ENCODE peak calls at places on chromosomes 5 and 9, in five cellular contexts. P is DMS79 treated with DMSO at 0.1 percent for 48 hours, M is body of pancreas, K is anterior cingulate cortex, A is AG04450. B is an unnamed sample.

GRCh38 chr9:130265431-130266235 is at the start of gene HMCN2:
- DNase-seq in P (peak; percentile 43), A (no peak), K (no peak), M (no peak), B (peak; percentile 87)

GRCh38 chr9:87071473-87071872 is 124.2 kb upstream of the GAS1 start:
- DNase-seq in P (no peak), M (no peak), A (no peak), K (no peak), B (no peak)

GRCh38 chr5:1304059-1304458 is 9.2 kb upstream of the TERT start:
- DNase-seq in P (no peak), A (no peak), M (no peak), K (no peak), B (no peak)

GRCh38 chr9:91954841-91955471 is 4.9 kb upstream of the ROR2 start:
- DNase-seq in M (peak; percentile 60), A (peak; percentile 68), K (no peak), P (no peak), B (peak; percentile 71)

GRCh38 chr9:70625078-70625477 is 210.6 kb upstream of the KLF9 start:
- DNase-seq in A (no peak), P (no peak), K (no peak), M (no peak), B (peak; percentile 26)

GRCh38 chr9:99092643-99093491 is 12.0 kb upstream of the TGFBR1 start:
- DNase-seq in M (no peak), A (no peak), K (no peak), P (no peak), B (no peak)

GRCh38 chr5:135829179-135829578 is 5.3 kb upstream of the SLC25A48 start:
- DNase-seq in P (no peak), A (no peak), K (no peak), M (no peak), B (no peak)

GRCh38 chr9:136031741-136032638 is 63.1 kb downstream of the NACC2 start:
- DNase-seq in M (no peak), P (no peak), K (no peak), A (no peak), B (peak; percentile 6)

GRCh38 chr5:71887680-71888079 is 168.6 kb downstream of the CARTPT start:
- DNase-seq in K (no peak), A (peak; percentile 62), P (no peak), M (no peak), B (peak; percentile 68)

GRCh38 chr5:36648426-36648825 is 42.0 kb downstream of the SLC1A3 start:
- DNase-seq in A (no peak), K (no peak), P (no peak), M (no peak), B (no peak)

GRCh38 chr9:37302277-37302676 is 120.2 kb upstream of the GRHPR start:
- DNase-seq in A (no peak), P (no peak), M (no peak), K (no peak), B (no peak)

GRCh38 chr5:27592231-27592630 is 553.8 kb upstream of the CDH9 start:
- DNase-seq in P (peak; percentile 84), K (no peak), A (no peak), M (no peak), B (no peak)

GRCh38 chr5:54915466-54916027 is 69.8 kb downstream of the ESM1 start:
- DNase-seq in K (no peak), P (no peak), M (no peak), A (no peak), B (no peak)

GRCh38 chr5:1411099-1411498 is 34.1 kb downstream of the SLC6A3 start:
- DNase-seq in K (no peak), P (no peak), M (no peak), A (no peak), B (no peak)

GRCh38 chr5:37494756-37495155 is 115.6 kb downstream of the WDR70 start:
- DNase-seq in M (no peak), P (no peak), K (no peak), A (no peak), B (no peak)

GRCh38 chr9:109203761-109204360 is 36.8 kb upstream of the FRRS1L start:
- DNase-seq in A (no peak), M (no peak), K (no peak), P (no peak), B (no peak)